ENCODE peak calls at places on chromosomes 6 and 20, in eight cellular contexts. C, S, F, Q, R, B, J and W are unnamed samples.

GRCh38 chr20:50216543-50217206 is 26.0 kb downstream of the CEBPB start:
- DNase-seq in C (no peak), S (no peak), F (no peak), Q (no peak), R (no peak), B (no peak), J (no peak), W (no peak)

GRCh38 chr6:53517021-53517420 is 27.9 kb downstream of the GCLC start:
- DNase-seq in C (no peak), S (peak), F (no peak), Q (no peak), R (no peak), B (no peak), J (no peak), W (no peak)

GRCh38 chr20:24867556-24867955 is 81.5 kb upstream of the CST7 start:
- DNase-seq in C (peak), S (no peak), F (no peak), Q (no peak), R (no peak), B (no peak), J (no peak), W (no peak)

GRCh38 chr20:50731055-50731929 is at the start of gene PARD6B:
- DNase-seq in C (peak), S (peak), F (peak), Q (peak), R (peak), B (peak), J (peak), W (peak)

GRCh38 chr6:167146977-167147376 is 10.8 kb downstream of the GPR31 start:
- DNase-seq in C (no peak), S (no peak), F (no peak), Q (no peak), R (peak), B (no peak), J (no peak), W (no peak)

GRCh38 chr6:136783495-136784270 is 8.6 kb downstream of the MAP3K5 start:
- DNase-seq in C (no peak), S (no peak), F (no peak), Q (no peak), R (no peak), B (no peak), J (no peak), W (peak)

GRCh38 chr6:20237677-20238460 is 25.6 kb upstream of the MBOAT1 start:
- DNase-seq in C (no peak), S (no peak), F (no peak), Q (no peak), R (no peak), B (no peak), J (no peak), W (no peak)

GRCh38 chr6:6386010-6386409 is 65.5 kb upstream of the F13A1 start:
- DNase-seq in C (no peak), S (peak), F (no peak), Q (no peak), R (no peak), B (no peak), J (no peak), W (no peak)

GRCh38 chr20:9989066-9989724 is 45.6 kb upstream of the ANKEF1 start:
- DNase-seq in C (no peak), S (peak), F (no peak), Q (no peak), R (no peak), B (no peak), J (peak), W (no peak)

GRCh38 chr20:32737371-32738223 is 5.7 kb downstream of the COMMD7 start:
- DNase-seq in C (no peak), S (peak), F (no peak), Q (no peak), R (no peak), B (no peak), J (peak), W (no peak)

GRCh38 chr6:16677458-16677857 is 83.8 kb downstream of the ATXN1 start:
- DNase-seq in C (no peak), S (peak), F (no peak), Q (no peak), R (no peak), B (no peak), J (no peak), W (no peak)

GRCh38 chr6:524803-525202 is 132.1 kb downstream of the HUS1B start:
- DNase-seq in C (no peak), S (no peak), F (no peak), Q (no peak), R (no peak), B (no peak), J (no peak), W (peak)

GRCh38 chr6:89940225-89941027 is 46.2 kb downstream of the GJA10 start:
- DNase-seq in C (no peak), S (peak), F (peak), Q (peak), R (peak), B (peak), J (peak), W (peak)

GRCh38 chr6:85390775-85391174 is 59.1 kb upstream of the NT5E start:
- DNase-seq in C (no peak), S (peak), F (no peak), Q (no peak), R (no peak), B (no peak), J (no peak), W (no peak)

GRCh38 chr20:57211949-57212889 is 54.2 kb downstream of the BMP7 start:
- DNase-seq in C (peak), S (peak), F (peak), Q (no peak), R (peak), B (no peak), J (no peak), W (no peak)

GRCh38 chr6:68169922-68170321 is 465.2 kb upstream of the ADGRB3 start:
- DNase-seq in C (no peak), S (no peak), F (no peak), Q (no peak), R (no peak), B (no peak), J (no peak), W (no peak)

GRCh38 chr6:161406633-161407032 is 132.8 kb upstream of the AGPAT4 start:
- DNase-seq in C (no peak), S (peak), F (no peak), Q (no peak), R (no peak), B (no peak), J (no peak), W (no peak)

GRCh38 chr6:92354270-92354831 is 1065.0 kb downstream of the EPHA7 start:
- DNase-seq in C (no peak), S (no peak), F (no peak), Q (no peak), R (no peak), B (no peak), J (no peak), W (no peak)

GRCh38 chr6:72418495-72418894 is 203.4 kb upstream of the KCNQ5 start:
- DNase-seq in C (no peak), S (peak), F (no peak), Q (no peak), R (no peak), B (no peak), J (no peak), W (no peak)

GRCh38 chr20:36162272-36162966 is 7.9 kb downstream of the EPB41L1 start:
- DNase-seq in C (no peak), S (no peak), F (no peak), Q (no peak), R (no peak), B (no peak), J (no peak), W (no peak)

GRCh38 chr20:53162251-53162835 is 190.2 kb downstream of the TSHZ2 start:
- DNase-seq in C (no peak), S (peak), F (peak), Q (no peak), R (peak), B (peak), J (no peak), W (no peak)

GRCh38 chr20:21643417-21643816 is 62.0 kb upstream of the PAX1 start:
- DNase-seq in C (no peak), S (peak), F (no peak), Q (no peak), R (no peak), B (no peak), J (no peak), W (no peak)

GRCh38 chr6:37433657-37434271 is 743 bp downstream of the CMTR1 start:
- DNase-seq in C (no peak), S (peak), F (peak), Q (peak), R (no peak), B (no peak), J (no peak), W (peak)

GRCh38 chr20:59094576-59094975 is 52.0 kb upstream of the PRELID3B start:
- DNase-seq in C (no peak), S (no peak), F (no peak), Q (no peak), R (no peak), B (no peak), J (no peak), W (no peak)

GRCh38 chr6:92756912-92757311 is 662.4 kb downstream of the EPHA7 start:
- DNase-seq in C (no peak), S (peak), F (no peak), Q (no peak), R (no peak), B (no peak), J (no peak), W (no peak)

GRCh38 chr6:114421219-114421618 is 78.4 kb upstream of the HS3ST5 start:
- DNase-seq in C (no peak), S (no peak), F (no peak), Q (no peak), R (no peak), B (no peak), J (no peak), W (no peak)

GRCh38 chr6:89970609-89971337 is 76.5 kb downstream of the GJA10 start:
- DNase-seq in C (no peak), S (peak), F (peak), Q (no peak), R (peak), B (no peak), J (peak), W (peak)

GRCh38 chr6:118746100-118746874 is 94.9 kb upstream of the CEP85L start:
- DNase-seq in C (peak), S (no peak), F (no peak), Q (no peak), R (no peak), B (no peak), J (no peak), W (no peak)

GRCh38 chr6:121694389-121695185 is 259.1 kb downstream of the GJA1 start:
- DNase-seq in C (no peak), S (no peak), F (no peak), Q (no peak), R (no peak), B (no peak), J (peak), W (no peak)

GRCh38 chr6:16481680-16482079 is 243.3 kb downstream of the GMPR start:
- DNase-seq in C (no peak), S (no peak), F (no peak), Q (no peak), R (no peak), B (no peak), J (no peak), W (no peak)

GRCh38 chr20:62236674-62236996 is 1.7 kb upstream of the OSBPL2 start:
- DNase-seq in C (no peak), S (no peak), F (no peak), Q (no peak), R (peak), B (no peak), J (no peak), W (no peak)

GRCh38 chr6:39003072-39003471 is 45.5 kb upstream of the GLP1R start:
- DNase-seq in C (no peak), S (peak), F (no peak), Q (no peak), R (peak), B (no peak), J (no peak), W (no peak)
- TF ChIP-seq CTCF in C (no peak), S (peak), F (peak), Q (no peak), R (peak), B (peak), J (no peak), W (no peak)

DNA sequence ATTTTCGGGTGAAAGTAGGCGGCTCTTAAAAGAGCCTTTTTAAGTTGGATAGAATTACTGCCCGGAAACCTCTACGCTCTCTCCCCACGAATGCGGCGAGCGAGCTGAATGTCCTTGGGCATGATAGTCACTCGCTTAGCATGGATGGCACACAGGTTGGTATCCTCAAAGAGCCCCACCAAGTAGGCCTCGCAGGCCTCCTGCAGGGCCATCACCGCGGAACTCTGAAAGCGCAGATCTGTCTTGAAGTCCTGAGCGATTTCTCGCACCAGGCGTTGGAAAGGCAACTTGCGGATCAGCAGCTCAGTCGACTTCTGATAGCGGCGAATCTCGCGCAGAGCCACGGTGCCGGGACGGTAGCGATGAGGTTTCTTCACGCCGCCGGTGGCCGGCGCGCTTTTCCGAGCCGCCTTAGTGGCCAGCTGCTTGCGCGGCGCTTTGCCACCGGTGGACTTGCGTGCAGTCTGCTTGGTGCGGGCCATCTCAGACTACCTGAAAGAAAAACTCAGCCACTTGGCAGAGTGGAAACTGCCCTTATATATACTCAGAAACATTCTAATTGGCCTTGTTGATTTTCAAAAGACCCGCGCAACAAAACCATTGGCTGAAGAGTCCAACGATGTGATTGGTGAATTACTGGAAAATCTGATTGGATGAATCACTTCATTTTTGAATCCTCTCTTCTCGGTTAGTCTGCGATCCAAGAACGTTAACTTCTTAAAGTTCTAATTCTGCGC is 93.9 kb upstream of the BTN3A2 start:
- DNase-seq in C (peak), S (peak), F (no peak), Q (peak), R (peak), B (no peak), J (peak), W (peak)
- TF ChIP-seq CTCF in C (no peak), S (no peak), F (no peak), Q (no peak), R (no peak), B (no peak), J (no peak), W (no peak)

GRCh38 chr6:41025966-41026365 is 13.1 kb downstream of the UNC5CL start:
- DNase-seq in C (no peak), S (no peak), F (no peak), Q (no peak), R (no peak), B (no peak), J (no peak), W (no peak)
- TF ChIP-seq CTCF in C (no peak), S (no peak), F (no peak), Q (no peak), R (no peak), B (no peak), J (no peak), W (no peak)

GRCh38 chr6:158752613-158753012 is 66.6 kb downstream of the EZR start:
- DNase-seq in C (no peak), S (no peak), F (peak), Q (no peak), R (no peak), B (no peak), J (no peak), W (no peak)
- TF ChIP-seq CTCF in C (no peak), S (no peak), F (peak), Q (no peak), R (no peak), B (no peak), J (no peak), W (no peak)

GRCh38 chr20:63441777-63442493 is 30.5 kb downstream of the KCNQ2 start:
- DNase-seq in C (no peak), S (peak), F (peak), Q (no peak), R (peak), B (no peak), J (peak), W (peak)
- TF ChIP-seq CTCF in C (no peak), S (peak), F (peak), Q (peak), R (peak), B (peak), J (peak), W (peak)

DNA sequence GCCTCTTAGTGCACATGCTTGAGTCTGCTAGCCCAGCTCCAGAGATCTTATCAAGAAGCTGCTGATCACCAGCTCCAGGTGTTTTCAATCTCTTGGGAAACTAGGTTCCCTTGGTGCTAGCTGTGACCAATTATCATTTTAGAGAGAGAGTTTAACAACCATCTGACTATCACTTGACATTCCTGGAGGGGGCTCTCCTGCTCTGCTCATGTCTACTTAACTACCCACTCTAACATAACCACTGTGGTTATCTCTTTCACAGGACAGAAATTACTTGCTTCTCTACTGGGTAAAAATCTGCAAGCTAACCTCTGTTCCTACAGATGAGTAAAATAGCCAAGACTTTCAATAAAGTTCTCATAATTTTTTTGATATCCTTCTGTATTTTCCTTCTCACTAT is 823.4 kb upstream of the GJE1 start:
- DNase-seq in C (no peak), S (peak), F (no peak), Q (no peak), R (no peak), B (no peak), J (no peak), W (no peak)
- TF ChIP-seq CTCF in C (no peak), S (no peak), F (no peak), Q (no peak), R (no peak), B (no peak), J (no peak), W (no peak)

GRCh38 chr6:124854338-124854922 is 107.8 kb upstream of the RNF217 start:
- DNase-seq in C (no peak), S (no peak), F (no peak), Q (peak), R (no peak), B (no peak), J (peak), W (no peak)
- TF ChIP-seq CTCF in C (no peak), S (no peak), F (no peak), Q (peak), R (peak), B (peak), J (no peak), W (no peak)

DNA sequence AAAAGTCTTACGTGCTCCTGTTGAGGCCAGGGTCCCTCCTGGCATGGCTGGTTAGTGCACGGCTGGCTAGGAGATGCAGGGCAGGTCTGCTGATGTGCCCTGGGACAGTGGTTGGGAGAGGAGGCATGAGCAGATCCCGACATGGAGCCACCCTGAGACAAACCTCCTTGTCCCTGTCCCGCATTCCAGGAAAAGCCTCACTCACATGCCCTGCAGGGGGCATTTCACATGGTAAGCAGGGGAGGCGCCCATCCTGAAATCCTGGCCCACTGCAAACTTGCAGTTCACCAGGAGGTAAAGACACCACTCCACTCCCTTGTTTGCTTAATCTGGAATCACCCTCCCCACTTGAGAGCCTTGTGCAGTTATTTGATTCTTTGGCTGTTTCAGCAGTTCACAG is 116.7 kb upstream of the SLC24A3 start:
- DNase-seq in C (no peak), S (no peak), F (no peak), Q (no peak), R (no peak), B (no peak), J (no peak), W (no peak)
- TF ChIP-seq CTCF in C (no peak), S (no peak), F (no peak), Q (no peak), R (no peak), B (no peak), J (no peak), W (no peak)

GRCh38 chr20:47330071-47330470 is 26.4 kb downstream of the ZMYND8 start:
- DNase-seq in C (no peak), S (no peak), F (no peak), Q (no peak), R (no peak), B (no peak), J (no peak), W (no peak)
- TF ChIP-seq CTCF in C (no peak), S (no peak), F (no peak), Q (no peak), R (no peak), B (no peak), J (no peak), W (no peak)